ENCODE peak calls at places on chromosomes 2 and 18, in six cellular contexts. One of them, this sample, is unnamed.

GRCh38 chr2:12341919-12342318 is 374.8 kb upstream of the TRIB2 start:
- DNase-seq in spleen: no peak
- DNase-seq in stomach: no peak
- DNase-seq in sigmoid colon: no peak
- DNase-seq in transverse colon: peak
- DNase-seq in GM12891: no peak
- DNase-seq in this sample: no peak

GRCh38 chr2:207459990-207460757 is 69.6 kb upstream of the CREB1 start:
- DNase-seq in spleen: no peak
- DNase-seq in stomach: no peak
- DNase-seq in sigmoid colon: no peak
- DNase-seq in transverse colon: no peak
- DNase-seq in GM12891: no peak
- DNase-seq in this sample: no peak

GRCh38 chr2:29583548-29584121 is 337.8 kb downstream of the ALK start:
- DNase-seq in spleen: no peak
- DNase-seq in stomach: no peak
- DNase-seq in sigmoid colon: no peak
- DNase-seq in transverse colon: no peak
- DNase-seq in GM12891: no peak
- DNase-seq in this sample: no peak

GRCh38 chr2:180033993-180034894 is 27.1 kb upstream of the CWC22 start:
- DNase-seq in spleen: no peak
- DNase-seq in stomach: no peak
- DNase-seq in sigmoid colon: no peak
- DNase-seq in transverse colon: no peak
- DNase-seq in GM12891: no peak
- DNase-seq in this sample: peak

GRCh38 chr18:5040476-5040875 is 156.6 kb downstream of the AKAIN1 start:
- DNase-seq in spleen: no peak
- DNase-seq in stomach: no peak
- DNase-seq in sigmoid colon: no peak
- DNase-seq in transverse colon: no peak
- DNase-seq in GM12891: no peak
- DNase-seq in this sample: no peak

GRCh38 chr2:207239754-207240494 is 74.2 kb upstream of the KLF7 start:
- DNase-seq in spleen: no peak
- DNase-seq in stomach: no peak
- DNase-seq in sigmoid colon: no peak
- DNase-seq in transverse colon: no peak
- DNase-seq in GM12891: no peak
- DNase-seq in this sample: no peak

GRCh38 chr2:162256621-162257020 is 13.4 kb upstream of the FAP start:
- DNase-seq in spleen: no peak
- DNase-seq in stomach: no peak
- DNase-seq in sigmoid colon: no peak
- DNase-seq in transverse colon: no peak
- DNase-seq in GM12891: no peak
- DNase-seq in this sample: no peak

GRCh38 chr2:238391042-238391441 is 35.7 kb upstream of the ASB1 start:
- DNase-seq in spleen: no peak
- DNase-seq in stomach: no peak
- DNase-seq in sigmoid colon: no peak
- DNase-seq in transverse colon: no peak
- DNase-seq in GM12891: no peak
- DNase-seq in this sample: no peak

GRCh38 chr2:169966449-169966848 is 139.2 kb downstream of the UBR3 start:
- DNase-seq in spleen: no peak
- DNase-seq in stomach: no peak
- DNase-seq in sigmoid colon: no peak
- DNase-seq in transverse colon: peak
- DNase-seq in GM12891: no peak
- DNase-seq in this sample: no peak

GRCh38 chr2:119174216-119174992 is 15.9 kb upstream of the C1QL2 start:
- DNase-seq in spleen: peak
- DNase-seq in stomach: peak
- DNase-seq in sigmoid colon: no peak
- DNase-seq in transverse colon: peak
- DNase-seq in GM12891: peak
- DNase-seq in this sample: peak

GRCh38 chr2:159521272-159521671 is 95.1 kb downstream of the BAZ2B start:
- DNase-seq in spleen: no peak
- DNase-seq in stomach: no peak
- DNase-seq in sigmoid colon: no peak
- DNase-seq in transverse colon: no peak
- DNase-seq in GM12891: no peak
- DNase-seq in this sample: no peak

GRCh38 chr2:73870084-73870483 is 22.7 kb upstream of the ACTG2 start:
- DNase-seq in spleen: no peak
- DNase-seq in stomach: peak
- DNase-seq in sigmoid colon: peak
- DNase-seq in transverse colon: peak
- DNase-seq in GM12891: no peak
- DNase-seq in this sample: no peak

GRCh38 chr18:59376351-59376935 is 17.4 kb upstream of the LMAN1 start:
- DNase-seq in spleen: no peak
- DNase-seq in stomach: no peak
- DNase-seq in sigmoid colon: no peak
- DNase-seq in transverse colon: no peak
- DNase-seq in GM12891: no peak
- DNase-seq in this sample: no peak

GRCh38 chr2:19504400-19505198 is 146.2 kb upstream of the OSR1 start:
- DNase-seq in spleen: no peak
- DNase-seq in stomach: no peak
- DNase-seq in sigmoid colon: no peak
- DNase-seq in transverse colon: no peak
- DNase-seq in GM12891: no peak
- DNase-seq in this sample: no peak

GRCh38 chr2:19507137-19507536 is 148.7 kb upstream of the OSR1 start:
- DNase-seq in spleen: no peak
- DNase-seq in stomach: no peak
- DNase-seq in sigmoid colon: no peak
- DNase-seq in transverse colon: peak
- DNase-seq in GM12891: no peak
- DNase-seq in this sample: no peak

GRCh38 chr2:19503915-19504314 is 145.5 kb upstream of the OSR1 start:
- DNase-seq in spleen: no peak
- DNase-seq in stomach: no peak
- DNase-seq in sigmoid colon: no peak
- DNase-seq in transverse colon: no peak
- DNase-seq in GM12891: no peak
- DNase-seq in this sample: no peak

GRCh38 chr2:19503406-19503805 is 145.0 kb upstream of the OSR1 start:
- DNase-seq in spleen: no peak
- DNase-seq in stomach: no peak
- DNase-seq in sigmoid colon: no peak
- DNase-seq in transverse colon: no peak
- DNase-seq in GM12891: no peak
- DNase-seq in this sample: no peak

GRCh38 chr2:19505199-19506136 is 147.0 kb upstream of the OSR1 start:
- DNase-seq in spleen: no peak
- DNase-seq in stomach: no peak
- DNase-seq in sigmoid colon: no peak
- DNase-seq in transverse colon: no peak
- DNase-seq in GM12891: no peak
- DNase-seq in this sample: no peak
- TF ChIP-seq POLR2AphosphoS5 in spleen: no peak
- TF ChIP-seq POLR2AphosphoS5 in stomach: no peak
- TF ChIP-seq POLR2AphosphoS5 in sigmoid colon: no peak
- TF ChIP-seq POLR2AphosphoS5 in transverse colon: no peak
- TF ChIP-seq POLR2AphosphoS5 in GM12891: no peak
- TF ChIP-seq POLR2AphosphoS5 in this sample: no peak

DNA sequence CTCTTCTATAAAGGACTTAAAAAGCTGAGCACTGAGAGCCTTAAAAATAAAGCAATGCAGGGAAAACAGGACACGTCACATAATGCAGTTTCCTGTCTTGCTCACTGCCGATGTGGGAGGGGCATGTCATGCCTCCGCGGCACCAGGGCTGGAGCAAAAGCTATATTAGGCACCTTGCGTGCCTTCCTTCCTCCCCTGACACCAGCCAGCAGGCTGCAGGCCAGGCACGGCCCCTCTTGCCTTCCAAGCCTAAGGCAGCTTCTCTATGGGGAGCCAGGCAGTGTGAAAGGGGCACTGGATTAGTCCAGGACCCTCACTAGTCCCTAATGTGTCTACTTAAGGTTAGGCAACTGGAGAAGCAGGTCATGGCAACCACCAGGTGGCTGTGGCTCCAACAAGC is 26.3 kb downstream of the MRPL35 start:
- DNase-seq in spleen: peak
- DNase-seq in stomach: no peak
- DNase-seq in sigmoid colon: peak
- DNase-seq in transverse colon: peak
- DNase-seq in GM12891: peak
- DNase-seq in this sample: no peak
- TF ChIP-seq POLR2AphosphoS5 in spleen: peak
- TF ChIP-seq POLR2AphosphoS5 in stomach: peak
- TF ChIP-seq POLR2AphosphoS5 in sigmoid colon: peak
- TF ChIP-seq POLR2AphosphoS5 in transverse colon: peak
- TF ChIP-seq POLR2AphosphoS5 in GM12891: no peak
- TF ChIP-seq POLR2AphosphoS5 in this sample: no peak

GRCh38 chr18:70459251-70459650 is 170.4 kb downstream of the SOCS6 start:
- DNase-seq in spleen: no peak
- DNase-seq in stomach: no peak
- DNase-seq in sigmoid colon: no peak
- DNase-seq in transverse colon: no peak
- DNase-seq in GM12891: no peak
- DNase-seq in this sample: no peak
- TF ChIP-seq POLR2AphosphoS5 in spleen: no peak
- TF ChIP-seq POLR2AphosphoS5 in stomach: no peak
- TF ChIP-seq POLR2AphosphoS5 in sigmoid colon: no peak
- TF ChIP-seq POLR2AphosphoS5 in transverse colon: no peak
- TF ChIP-seq POLR2AphosphoS5 in GM12891: no peak
- TF ChIP-seq POLR2AphosphoS5 in this sample: no peak

GRCh38 chr2:36698978-36699377 is 2.5 kb downstream of the VIT start:
- DNase-seq in spleen: no peak
- DNase-seq in stomach: no peak
- DNase-seq in sigmoid colon: peak
- DNase-seq in transverse colon: no peak
- DNase-seq in GM12891: no peak
- DNase-seq in this sample: no peak
- TF ChIP-seq POLR2AphosphoS5 in spleen: no peak
- TF ChIP-seq POLR2AphosphoS5 in stomach: no peak
- TF ChIP-seq POLR2AphosphoS5 in sigmoid colon: no peak
- TF ChIP-seq POLR2AphosphoS5 in transverse colon: no peak
- TF ChIP-seq POLR2AphosphoS5 in GM12891: no peak
- TF ChIP-seq POLR2AphosphoS5 in this sample: no peak

This sample was measured in GM23338.